ENCODE peak calls at places on chromosomes 5 and 9, in five cellular contexts. U is right atrium auricular region, E is epithelial cell of esophagus, D is cardiac fibroblast, J is dorsolateral prefrontal cortex. A is an unnamed sample.

GRCh38 chr5:149128023-149128875 is 13.0 kb upstream of the ABLIM3 start:
- DNase-seq in U (no peak), E (peak), D (peak), J (no peak), A (peak)

GRCh38 chr5:132268698-132269551 is 11.4 kb downstream of the PDLIM4 start:
- DNase-seq in U (peak), E (no peak), D (no peak), J (no peak), A (peak)

GRCh38 chr5:14374100-14374499 is 207.5 kb upstream of the OTULINL start:
- DNase-seq in U (no peak), E (peak), D (no peak), J (no peak), A (peak)

GRCh38 chr5:17400724-17401508 is 97.1 kb upstream of the TAF11L2 start:
- DNase-seq in U (no peak), E (peak), D (no peak), J (no peak), A (no peak)

GRCh38 chr5:135026645-135027317 is 7.2 kb downstream of the PITX1 start:
- DNase-seq in U (no peak), E (no peak), D (no peak), J (no peak), A (no peak)

GRCh38 chr9:134502261-134503211 is 139.1 kb upstream of the COL5A1 start:
- DNase-seq in U (peak), E (no peak), D (peak), J (no peak), A (peak)

GRCh38 chr9:16616686-16617085 is 253.8 kb downstream of the BNC2 start:
- DNase-seq in U (no peak), E (no peak), D (no peak), J (no peak), A (no peak)

GRCh38 chr5:14669975-14670374 is 5.5 kb downstream of the OTULIN start:
- DNase-seq in U (no peak), E (peak), D (no peak), J (no peak), A (no peak)

GRCh38 chr5:141716009-141716408 is 34.0 kb upstream of the ARAP3 start:
- DNase-seq in U (no peak), E (peak), D (no peak), J (peak), A (peak)

GRCh38 chr9:28032178-28032532 is 458.9 kb upstream of the C9orf72 start:
- DNase-seq in U (no peak), E (peak), D (no peak), J (no peak), A (peak)

GRCh38 chr5:144125163-144125726 is 45.2 kb downstream of the YIPF5 start:
- DNase-seq in U (no peak), E (peak), D (peak), J (no peak), A (peak)

GRCh38 chr5:140966293-140967225 is at the start of gene PCDHAC2:
- DNase-seq in U (no peak), E (peak), D (peak), J (peak), A (peak)

GRCh38 chr5:176152191-176152932 is 85.9 kb upstream of the SIMC1 start:
- DNase-seq in U (no peak), E (no peak), D (no peak), J (peak), A (no peak)

GRCh38 chr9:91816356-91816755 is 133.7 kb downstream of the ROR2 start:
- DNase-seq in U (no peak), E (no peak), D (no peak), J (no peak), A (no peak)

GRCh38 chr5:143094087-143094511 is 309.4 kb downstream of the NR3C1 start:
- DNase-seq in U (no peak), E (peak), D (peak), J (no peak), A (peak)

DNA sequence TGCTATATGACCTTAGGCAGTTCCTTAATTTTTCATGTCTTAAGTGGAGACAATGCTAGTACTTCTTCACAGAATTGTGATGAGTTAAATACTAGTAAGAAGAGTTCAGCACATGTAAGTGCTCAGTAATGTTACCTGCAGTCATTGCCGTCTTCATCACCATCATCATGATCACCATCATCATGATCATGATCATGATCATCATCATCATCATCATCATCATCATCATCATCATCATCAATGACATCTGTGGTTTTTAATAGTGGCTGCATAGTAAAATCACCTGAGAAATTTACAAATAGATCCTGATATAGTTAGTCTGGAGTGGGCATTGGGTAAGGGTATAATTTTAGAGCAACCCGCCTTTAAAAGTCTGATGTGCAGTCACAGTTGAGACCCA is 14.7 kb upstream of the PALM2AKAP2 start:
- DNase-seq in U (no peak), E (no peak), D (no peak), J (no peak), A (no peak)
- TF ChIP-seq CTCF in U (no peak), E (no peak), D (no peak), J (no peak), A (no peak)

GRCh38 chr9:104772707-104773106 is 8.8 kb downstream of the NIPSNAP3B start:
- DNase-seq in U (no peak), E (no peak), D (peak), J (no peak), A (peak)
- H3K4me3 ChIP-seq in U (no peak), E (no peak), D (no peak), J (no peak), A (no peak)

GRCh38 chr9:128104171-128104618 is 23.3 kb downstream of the PTGES2 start:
- DNase-seq in U (no peak), E (no peak), D (no peak), J (no peak), A (no peak)

GRCh38 chr9:128102861-128103588 is 24.5 kb downstream of the PTGES2 start:
- DNase-seq in U (no peak), E (no peak), D (no peak), J (no peak), A (no peak)

GRCh38 chr9:128102196-128102595 is 25.3 kb downstream of the PTGES2 start:
- DNase-seq in U (no peak), E (no peak), D (no peak), J (no peak), A (no peak)

GRCh38 chr9:128101690-128102089 is 25.8 kb downstream of the PTGES2 start:
- DNase-seq in U (no peak), E (no peak), D (no peak), J (no peak), A (no peak)

DNA sequence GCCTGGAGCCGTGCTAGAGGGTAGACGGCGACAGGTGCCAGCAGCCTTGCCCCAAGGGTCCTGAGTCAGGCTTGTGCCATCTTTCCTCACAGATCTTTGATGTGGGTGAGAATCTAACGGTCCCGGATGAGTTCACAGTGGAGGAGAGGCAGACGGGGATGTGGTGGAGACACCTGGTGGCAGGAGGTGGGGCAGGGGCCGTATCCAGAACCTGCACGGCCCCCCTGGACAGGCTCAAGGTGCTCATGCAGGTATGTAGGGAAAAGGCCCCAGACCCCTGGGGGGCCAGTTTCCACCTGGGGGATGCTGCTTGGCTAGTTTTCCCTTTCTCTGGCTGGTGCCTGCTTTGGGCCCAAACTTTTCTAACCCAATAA is 24.0 kb downstream of the PTGES2 start:
- DNase-seq in U (no peak), E (no peak), D (no peak), J (no peak), A (no peak)
- TF ChIP-seq CTCF in U (no peak), E (peak), D (no peak), J (no peak), A (peak)

GRCh38 chr9:36194326-36195000 is 3.7 kb downstream of the CLTA start:
- DNase-seq in U (no peak), E (peak), D (peak), J (no peak), A (peak)
- H3K4me3 ChIP-seq in U (no peak), E (no peak), D (no peak), J (no peak), A (peak)

GRCh38 chr5:79795764-79796398 is 106.2 kb downstream of the CMYA5 start:
- DNase-seq in U (no peak), E (peak), D (peak), J (no peak), A (peak)
- TF ChIP-seq CTCF in U (no peak), E (no peak), D (no peak), J (no peak), A (no peak)

GRCh38 chr9:96256800-96257199 is 45.2 kb downstream of the HSD17B3 start:
- DNase-seq in U (no peak), E (peak), D (no peak), J (no peak), A (peak)
- H3K4me3 ChIP-seq in U (no peak), E (no peak), D (no peak), J (no peak), A (no peak)

DNA sequence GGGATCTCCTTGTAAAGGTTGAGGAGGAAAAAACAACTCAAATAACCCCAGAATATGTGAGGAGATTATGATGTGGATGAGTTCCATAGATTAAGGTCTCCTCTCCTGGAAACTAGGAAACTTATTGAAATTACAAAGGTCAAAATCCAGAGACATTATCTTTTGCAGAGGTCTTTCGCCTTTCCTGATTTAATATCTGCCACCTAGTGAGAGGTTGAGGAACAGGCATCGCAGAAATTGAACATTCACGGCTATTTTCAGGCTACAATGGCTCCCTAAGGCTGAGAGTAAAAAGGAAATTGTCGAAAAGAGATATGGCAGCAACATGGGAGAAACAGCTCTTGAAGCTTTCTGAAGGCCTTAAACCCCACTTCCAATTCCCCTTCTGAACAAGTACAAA is 127.5 kb upstream of the PLCXD3 start:
- DNase-seq in U (no peak), E (no peak), D (no peak), J (no peak), A (peak)
- TF ChIP-seq CTCF in U (no peak), E (no peak), D (peak), J (no peak), A (peak)